ENCODE peak calls at places on chromosomes 3 and 15, in five cellular contexts. P is CD8-positive, alpha-beta T cell; N is ovary; F is psoas muscle; Q is esophagus squamous epithelium. Y is an unnamed sample.
A peak's percentile ranks its signal among the peaks of the same experiment; 100 is the strongest.

GRCh38 chr3:188021041-188021440 is 132.9 kb upstream of the LPP start:
- DNase-seq in P (no peak), N (no peak), F (no peak), Q (no peak), Y (no peak)

GRCh38 chr3:14141602-14142315 is 16.9 kb downstream of the TMEM43 start:
- DNase-seq in P (peak; percentile 25), N (no peak), F (no peak), Q (no peak), Y (no peak)

GRCh38 chr3:167656821-167657220 is 3.1 kb upstream of the WDR49 start:
- DNase-seq in P (no peak), N (no peak), F (no peak), Q (no peak), Y (no peak)

GRCh38 chr3:24042174-24042878 is 97.2 kb downstream of the NR1D2 start:
- DNase-seq in P (no peak), N (no peak), F (no peak), Q (no peak), Y (no peak)

GRCh38 chr15:51634591-51635198 is 12.1 kb upstream of the DMXL2 start:
- DNase-seq in P (no peak), N (no peak), F (no peak), Q (no peak), Y (no peak)

GRCh38 chr3:24290596-24290995 is 204.1 kb downstream of the THRB start:
- DNase-seq in P (no peak), N (no peak), F (no peak), Q (no peak), Y (no peak)

GRCh38 chr3:158050461-158050860 is 55.8 kb downstream of the SHOX2 start:
- DNase-seq in P (no peak), N (no peak), F (no peak), Q (no peak), Y (no peak)

GRCh38 chr3:159200176-159200575 is 398.3 kb downstream of the MFSD1 start:
- DNase-seq in P (no peak), N (no peak), F (no peak), Q (no peak), Y (peak; percentile 86)

GRCh38 chr3:49191741-49192140 is 20.3 kb downstream of the KLHDC8B start:
- DNase-seq in P (no peak), N (no peak), F (no peak), Q (no peak), Y (no peak)

GRCh38 chr3:142315083-142315482 is 89.7 kb upstream of the GK5 start:
- DNase-seq in P (no peak), N (no peak), F (no peak), Q (no peak), Y (no peak)

GRCh38 chr3:125443923-125444322 is 68.8 kb upstream of the ZNF148 start:
- DNase-seq in P (no peak), N (no peak), F (no peak), Q (no peak), Y (no peak)

GRCh38 chr15:82393671-82394070 is 35.9 kb upstream of the GOLGA6L9 start:
- DNase-seq in P (no peak), N (no peak), F (no peak), Q (no peak), Y (no peak)

GRCh38 chr3:79052054-79052681 is 715.6 kb downstream of the ROBO1 start:
- DNase-seq in P (no peak), N (no peak), F (no peak), Q (no peak), Y (no peak)

GRCh38 chr15:57389991-57390390 is 13.7 kb downstream of the CGNL1 start:
- DNase-seq in P (no peak), N (no peak), F (no peak), Q (no peak), Y (no peak)

GRCh38 chr3:2819571-2819970 is 290.6 kb downstream of the IL5RA start:
- DNase-seq in P (no peak), N (no peak), F (no peak), Q (no peak), Y (no peak)
- TF ChIP-seq CTCF in P (no peak), N (no peak), F (no peak), Q (no peak), Y (no peak)

GRCh38 chr15:74432271-74432967 is 1.3 kb downstream of the SEMA7A start:
- DNase-seq in P (no peak), N (no peak), F (no peak), Q (no peak), Y (no peak)
- H3K4me3 ChIP-seq in P (no peak overlapping the region), N (peak overlapping the region; percentile 54), F (peak overlapping the region; percentile 90), Q (peak overlapping the region; percentile 47), Y (peak overlapping the region; percentile 69)

GRCh38 chr3:25441234-25441856 is 13.3 kb downstream of the RARB start:
- DNase-seq in P (peak; percentile 8), N (no peak), F (peak; percentile 19), Q (no peak), Y (no peak)
- TF ChIP-seq CTCF in P (peak; percentile 59), N (no peak), F (peak; percentile 48), Q (peak; percentile 50), Y (peak; percentile 85)

GRCh38 chr3:29280675-29281264 is at the start of gene RBMS3:
- DNase-seq in P (no peak), N (peak; percentile 90), F (peak; percentile 85), Q (no peak), Y (no peak)
- H3K4me3 ChIP-seq in P (peak within 1 kb of the TSS; percentile 14), N (peak within 1 kb of the TSS; percentile 53), F (peak within 1 kb of the TSS; percentile 76), Q (peak within 1 kb of the TSS; percentile 55), Y (peak within 1 kb of the TSS; percentile 43)

DNA sequence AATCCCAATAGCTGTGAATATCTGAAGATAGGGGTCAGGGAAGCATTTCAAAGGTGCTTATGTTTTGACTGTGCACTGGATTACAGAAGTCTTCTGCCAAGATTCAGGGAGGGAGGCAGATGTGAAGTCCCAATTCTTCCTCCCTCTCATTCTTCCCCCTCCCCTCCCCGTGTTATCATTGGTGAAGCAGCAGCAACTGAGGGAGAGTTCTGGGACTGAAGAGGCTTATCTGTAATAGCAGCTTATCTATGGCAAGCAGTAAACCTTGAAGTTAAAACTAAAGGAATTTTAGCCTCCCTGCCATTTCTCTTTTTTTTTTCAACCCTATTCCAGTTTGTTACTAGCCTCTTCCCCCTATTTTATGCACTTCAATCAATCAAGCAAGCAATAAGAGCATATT is 597.8 kb downstream of the IGSF11 start:
- DNase-seq in P (no peak), N (no peak), F (no peak), Q (no peak), Y (no peak)
- TF ChIP-seq CTCF in P (no peak), N (no peak), F (no peak), Q (no peak), Y (no peak)

GRCh38 chr3:161423911-161424522 is 52.7 kb upstream of the SPTSSB start:
- DNase-seq in P (no peak), N (no peak), F (no peak), Q (no peak), Y (peak; percentile 59)

GRCh38 chr3:161415506-161416231 is 44.4 kb upstream of the SPTSSB start:
- DNase-seq in P (no peak), N (no peak), F (no peak), Q (no peak), Y (no peak)

GRCh38 chr3:161419555-161420333 is 48.4 kb upstream of the SPTSSB start:
- DNase-seq in P (no peak), N (no peak), F (no peak), Q (no peak), Y (no peak)

GRCh38 chr3:161422171-161422693 is 50.9 kb upstream of the SPTSSB start:
- DNase-seq in P (no peak), N (no peak), F (no peak), Q (no peak), Y (no peak)

GRCh38 chr3:161420746-161421145 is 49.4 kb upstream of the SPTSSB start:
- DNase-seq in P (no peak), N (no peak), F (no peak), Q (no peak), Y (peak; percentile 30)
- H3K4me3 ChIP-seq in P (no peak overlapping the region), N (no peak overlapping the region), F (no peak overlapping the region), Q (no peak overlapping the region), Y (no peak overlapping the region)

DNA sequence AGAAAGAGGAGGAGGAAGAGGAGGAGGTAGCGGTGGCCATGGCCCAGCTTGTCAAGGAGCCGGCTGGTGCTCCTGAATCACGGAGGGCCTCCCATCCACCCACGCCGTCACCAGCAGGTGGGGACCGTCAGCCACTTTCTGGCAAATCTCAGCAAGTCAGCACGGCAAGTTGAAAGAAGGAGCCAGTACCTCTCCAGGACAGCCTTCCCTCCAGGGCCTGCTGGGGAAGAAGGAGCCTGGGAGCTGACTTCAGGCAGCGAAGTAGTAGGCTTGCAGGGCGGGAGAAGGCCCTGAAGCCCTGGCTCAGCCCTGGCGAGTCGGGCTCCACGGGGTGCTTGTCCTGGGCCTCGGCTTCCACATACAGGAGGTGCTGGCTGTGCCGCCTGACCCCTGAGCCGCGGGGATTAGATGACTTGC is 99.2 kb upstream of the TRPM1 start:
- DNase-seq in P (peak; percentile 71), N (peak; percentile 57), F (peak; percentile 65), Q (no peak), Y (no peak)
- TF ChIP-seq CTCF in P (peak; percentile 51), N (peak; percentile 22), F (peak; percentile 47), Q (peak; percentile 75), Y (no peak)

GRCh38 chr15:43509002-43509922 is 8.1 kb upstream of the MAP1A start:
- DNase-seq in P (no peak), N (no peak), F (peak; percentile 42), Q (no peak), Y (no peak)
- H3K4me3 ChIP-seq in P (peak overlapping the region; percentile 81), N (peak overlapping the region; percentile 60), F (peak overlapping the region; percentile 67), Q (peak overlapping the region; percentile 61), Y (no peak overlapping the region)